ENCODE peak calls at places on chromosome 18, in four cellular contexts. B is H7, E is OCI-LY7, X is NCI-H2171. C is an unnamed sample.

GRCh38 chr18:73835656-73836055 is 312.0 kb downstream of the FBXO15 start:
- DNase-seq in B (no peak), E (no peak), X (no peak), C (no peak)

GRCh38 chr18:79753391-79753851 is 44.3 kb upstream of the KCNG2 start:
- DNase-seq in B (no peak), E (no peak), X (no peak), C (no peak)

GRCh38 chr18:23281626-23282436 is 146.5 kb downstream of the CABLES1 start:
- DNase-seq in B (no peak), E (no peak), X (no peak), C (peak)

GRCh38 chr18:49764032-49764431 is 49.3 kb downstream of the ACAA2 start:
- DNase-seq in B (no peak), E (no peak), X (no peak), C (no peak)

GRCh38 chr18:74264303-74265020 is 27.3 kb downstream of the CYB5A start:
- DNase-seq in B (no peak), E (no peak), X (no peak), C (no peak)

GRCh38 chr18:73462092-73462491 is 594.3 kb upstream of the NETO1 start:
- DNase-seq in B (no peak), E (no peak), X (no peak), C (peak)

GRCh38 chr18:8946046-8946838 is 156.3 kb upstream of the NDUFV2 start:
- DNase-seq in B (no peak), E (no peak), X (no peak), C (peak)

GRCh38 chr18:29218101-29218500 is 1041.2 kb upstream of the CDH2 start:
- DNase-seq in B (no peak), E (no peak), X (no peak), C (no peak)

GRCh38 chr18:27121108-27121507 is 64.0 kb downstream of the CHST9 start:
- DNase-seq in B (no peak), E (no peak), X (no peak), C (no peak)

GRCh38 chr18:33755918-33756590 is 178.0 kb downstream of the ASXL3 start:
- DNase-seq in B (no peak), E (no peak), X (peak), C (peak)

GRCh38 chr18:50080932-50081560 is 113.9 kb downstream of the MYO5B start:
- DNase-seq in B (no peak), E (no peak), X (no peak), C (no peak)

GRCh38 chr18:65436430-65436829 is 314.4 kb upstream of the CDH7 start:
- DNase-seq in B (peak), E (no peak), X (no peak), C (no peak)

GRCh38 chr18:33578371-33579146 is 540 bp downstream of the ASXL3 start:
- DNase-seq in B (peak), E (peak), X (no peak), C (no peak)

GRCh38 chr18:63087421-63088230 is 231.9 kb downstream of the BCL2 start:
- DNase-seq in B (no peak), E (no peak), X (no peak), C (no peak)

GRCh38 chr18:519019-519879 is 18.7 kb upstream of the COLEC12 start:
- DNase-seq in B (no peak), E (no peak), X (no peak), C (no peak)

GRCh38 chr18:32048507-32049091 is 30.0 kb downstream of the RNF125 start:
- DNase-seq in B (peak), E (peak), X (no peak), C (peak)

GRCh38 chr18:23406271-23406787 is 46.8 kb upstream of the RIOK3 start:
- DNase-seq in B (no peak), E (no peak), X (no peak), C (no peak)

GRCh38 chr18:13611616-13612110 is 114.7 kb downstream of the FAM210A start:
- DNase-seq in B (peak), E (no peak), X (no peak), C (no peak)

GRCh38 chr18:78477840-78478239 is 501.8 kb upstream of the SALL3 start:
- DNase-seq in B (no peak), E (no peak), X (no peak), C (no peak)

GRCh38 chr18:62522510-62523254 is at the start of gene ZCCHC2:
- DNase-seq in B (peak), E (peak), X (peak), C (peak)

GRCh38 chr18:35045121-35045520 is 3.9 kb downstream of the MAPRE2 start:
- DNase-seq in B (no peak), E (no peak), X (peak), C (no peak)

GRCh38 chr18:45221363-45221762 is 393.9 kb upstream of the SLC14A2 start:
- DNase-seq in B (no peak), E (no peak), X (no peak), C (no peak)

GRCh38 chr18:57234346-57234745 is 87.5 kb downstream of the BOD1L2 start:
- DNase-seq in B (no peak), E (no peak), X (peak), C (no peak)

GRCh38 chr18:48330016-48330991 is 78.9 kb downstream of the ZBTB7C start:
- DNase-seq in B (no peak), E (no peak), X (no peak), C (peak)

GRCh38 chr18:11407900-11408299 is 201.5 kb upstream of the SLC35G4 start:
- DNase-seq in B (no peak), E (no peak), X (no peak), C (no peak)

GRCh38 chr18:58408665-58409064 is 220.2 kb downstream of the ALPK2 start:
- DNase-seq in B (no peak), E (no peak), X (no peak), C (no peak)

GRCh38 chr18:41690332-41691110 is 264.5 kb upstream of the PIK3C3 start:
- DNase-seq in B (no peak), E (no peak), X (no peak), C (no peak)

GRCh38 chr18:72830109-72830508 is 37.7 kb downstream of the NETO1 start:
- DNase-seq in B (peak), E (no peak), X (no peak), C (no peak)

GRCh38 chr18:49690307-49690706 is 123.0 kb downstream of the ACAA2 start:
- DNase-seq in B (no peak), E (no peak), X (no peak), C (peak)

GRCh38 chr18:73848656-73849055 is 299.0 kb downstream of the FBXO15 start:
- DNase-seq in B (no peak), E (no peak), X (no peak), C (peak)

GRCh38 chr18:50816767-50817166 is 3.0 kb downstream of the MRO start:
- DNase-seq in B (peak), E (peak), X (no peak), C (peak)

C was measured in fibroblast of the conjunctiva.